ENCODE peak calls at places on chromosomes 16 and 17, in nine cellular contexts. Q is stomach; E is aorta; C is psoas muscle; R is cardiac muscle cell; B is CD8-positive, alpha-beta T cell; M is adrenal gland; X is endodermal cell; Y is PC-3. V is an unnamed sample.

GRCh38 chr16:49597796-49598195 is 224.2 kb downstream of the C16orf78 start:
- DNase-seq in Q (peak; percentile 7), E (no peak), C (no peak), R (no peak), B (no peak), M (no peak), X (peak; percentile 43), Y (no peak), V (peak; percentile 20)

GRCh38 chr17:40095944-40096791 is 4.2 kb downstream of the NR1D1 start:
- DNase-seq in Q (peak; percentile 57), E (peak; percentile 75), C (peak; percentile 61), R (no peak), B (peak; percentile 81), M (peak; percentile 48), X (no peak), Y (no peak), V (no peak)

GRCh38 chr17:19383681-19384470 is 3.1 kb downstream of the MFAP4 start:
- DNase-seq in Q (no peak), E (no peak), C (no peak), R (peak; percentile 44), B (no peak), M (peak; percentile 12), X (no peak), Y (no peak), V (no peak)

GRCh38 chr16:83393196-83393981 is 414.4 kb upstream of the HSBP1 start:
- DNase-seq in Q (no peak), E (no peak), C (no peak), R (no peak), B (no peak), M (no peak), X (no peak), Y (peak; percentile 5), V (no peak)

GRCh38 chr17:83081561-83082201 is 2.3 kb downstream of the METRNL start:
- DNase-seq in Q (peak; percentile 49), E (peak; percentile 83), C (peak; percentile 66), R (no peak), B (peak; percentile 53), M (no peak), X (no peak), Y (no peak), V (no peak)

GRCh38 chr17:34012709-34013375 is 242.2 kb upstream of the CCL2 start:
- DNase-seq in Q (no peak), E (no peak), C (no peak), R (no peak), B (no peak), M (no peak), X (peak; percentile 50), Y (no peak), V (no peak)

GRCh38 chr17:20184191-20184590 is 175.0 kb downstream of the SPECC1 start:
- DNase-seq in Q (no peak), E (no peak), C (no peak), R (no peak), B (no peak), M (no peak), X (no peak), Y (no peak), V (no peak)

GRCh38 chr17:10198509-10199249 is at the start of gene GAS7:
- DNase-seq in Q (peak; percentile 38), E (peak; percentile 83), C (peak; percentile 81), R (peak; percentile 56), B (peak; percentile 25), M (peak; percentile 39), X (peak; percentile 96), Y (no peak), V (peak; percentile 65)

GRCh38 chr16:56787185-56787584 is 57.3 kb downstream of the NUP93 start:
- DNase-seq in Q (no peak), E (no peak), C (no peak), R (no peak), B (no peak), M (no peak), X (peak; percentile 78), Y (no peak), V (no peak)

GRCh38 chr16:10200823-10201571 is 18.8 kb upstream of the GRIN2A start:
- DNase-seq in Q (no peak), E (no peak), C (no peak), R (no peak), B (no peak), M (no peak), X (no peak), Y (no peak), V (no peak)

GRCh38 chr16:15494231-15494630 is 59.8 kb downstream of the BMERB1 start:
- DNase-seq in Q (no peak), E (no peak), C (no peak), R (no peak), B (no peak), M (no peak), X (no peak), Y (peak; percentile 19), V (no peak)

GRCh38 chr16:72860726-72861562 is 187.0 kb downstream of the ZFHX3 start:
- DNase-seq in Q (no peak), E (no peak), C (no peak), R (no peak), B (no peak), M (no peak), X (no peak), Y (no peak), V (no peak)

GRCh38 chr16:70250748-70251650 is 741 bp downstream of the EXOSC6 start:
- DNase-seq in Q (peak; percentile 52), E (peak; percentile 60), C (peak; percentile 42), R (peak; percentile 65), B (peak; percentile 28), M (peak; percentile 44), X (peak; percentile 78), Y (peak; percentile 23), V (peak; percentile 79)

DNA sequence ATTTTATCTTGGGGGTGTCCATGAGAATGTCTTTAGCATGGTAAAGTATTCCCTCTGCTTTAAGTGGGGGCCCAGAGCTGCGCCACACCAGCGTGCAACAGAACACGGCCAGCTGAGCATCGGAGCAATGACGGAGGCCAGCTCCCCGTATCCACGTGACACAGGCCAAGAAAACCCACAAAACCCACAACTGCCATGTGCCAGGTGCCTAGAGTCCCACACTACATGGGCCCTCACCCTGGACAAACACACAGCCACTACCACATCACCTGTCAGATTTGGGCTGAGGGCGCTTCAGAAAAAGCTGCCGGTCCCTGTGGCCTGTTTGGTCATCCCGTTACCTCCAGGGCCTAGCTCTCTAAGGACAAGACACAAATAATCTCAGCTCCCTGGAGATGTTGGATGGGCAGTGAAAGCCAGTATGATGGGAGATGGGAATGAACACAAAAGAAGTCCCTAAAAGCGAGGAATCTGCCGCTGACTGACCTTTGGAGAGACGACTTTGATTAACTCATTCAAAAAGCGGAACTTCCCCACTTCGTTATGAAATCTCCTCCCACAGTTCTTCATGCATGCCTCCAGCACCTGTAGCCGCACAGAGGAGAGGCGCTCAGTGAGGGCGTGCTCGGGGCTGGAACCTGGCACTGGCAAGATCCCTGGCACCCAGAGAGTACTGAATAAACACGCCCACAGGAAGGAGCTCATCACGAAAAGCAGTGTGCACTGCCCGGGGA is 17.1 kb downstream of the GGA3 start:
- DNase-seq in Q (no peak), E (no peak), C (no peak), R (no peak), B (no peak), M (no peak), X (no peak), Y (no peak), V (no peak)
- H3K36me3 ChIP-seq in Q (peaks cover 78% of the 10 kb centered on the region), E (no peaks in the 10 kb centered on the region), C (peaks cover 83% of the 10 kb centered on the region), R (peaks cover 31% of the 10 kb centered on the region), B (peaks cover 58% of the 10 kb centered on the region), M (peaks cover 70% of the 10 kb centered on the region), X (peaks cover 54% of the 10 kb centered on the region), Y (peaks cover 63% of the 10 kb centered on the region), V (peaks cover 6% of the 10 kb centered on the region)

DNA sequence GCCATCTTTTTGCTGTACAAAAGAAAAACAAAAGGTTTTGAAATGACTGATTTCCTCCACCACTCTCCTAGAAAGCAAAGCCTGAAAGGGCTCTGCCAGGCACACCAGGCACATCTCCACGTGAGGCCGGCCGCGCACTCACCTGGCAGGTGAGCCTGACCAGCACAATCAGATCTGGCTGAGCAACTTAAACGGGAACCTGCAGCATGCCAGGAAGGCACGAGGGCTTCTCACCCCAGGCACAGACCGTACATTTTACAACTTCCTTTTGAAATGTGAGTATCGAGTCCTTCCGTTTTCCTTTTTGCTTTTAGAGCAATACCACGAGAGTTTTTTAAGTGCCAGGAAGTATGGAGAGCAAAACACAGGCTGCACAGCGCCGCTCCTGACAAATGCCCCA is 22.5 kb downstream of the SLC38A10 start:
- DNase-seq in Q (peak; percentile 84), E (no peak), C (no peak), R (no peak), B (no peak), M (no peak), X (no peak), Y (no peak), V (no peak)
- H3K27ac ChIP-seq in Q (peak overlapping the region; percentile 47), E (no peak overlapping the region), C (no peak overlapping the region), R (no peak overlapping the region), B (no peak overlapping the region), M (no peak overlapping the region), X (no peak overlapping the region), Y (no peak overlapping the region), V (no peak overlapping the region)

GRCh38 chr16:27526169-27526568 is 23.5 kb downstream of the GTF3C1 start:
- DNase-seq in Q (peak; percentile 30), E (no peak), C (peak; percentile 43), R (peak; percentile 24), B (no peak), M (no peak), X (no peak), Y (no peak), V (no peak)

GRCh38 chr16:27516360-27516759 is 33.4 kb downstream of the GTF3C1 start:
- DNase-seq in Q (no peak), E (no peak), C (no peak), R (no peak), B (no peak), M (no peak), X (no peak), Y (no peak), V (no peak)

GRCh38 chr16:27518226-27518625 is 31.5 kb downstream of the GTF3C1 start:
- DNase-seq in Q (no peak), E (no peak), C (no peak), R (no peak), B (no peak), M (no peak), X (no peak), Y (no peak), V (no peak)

GRCh38 chr16:27520982-27521673 is 28.6 kb downstream of the GTF3C1 start:
- DNase-seq in Q (no peak), E (peak; percentile 75), C (peak; percentile 75), R (peak; percentile 78), B (no peak), M (peak; percentile 24), X (peak; percentile 53), Y (no peak), V (peak; percentile 27)

DNA sequence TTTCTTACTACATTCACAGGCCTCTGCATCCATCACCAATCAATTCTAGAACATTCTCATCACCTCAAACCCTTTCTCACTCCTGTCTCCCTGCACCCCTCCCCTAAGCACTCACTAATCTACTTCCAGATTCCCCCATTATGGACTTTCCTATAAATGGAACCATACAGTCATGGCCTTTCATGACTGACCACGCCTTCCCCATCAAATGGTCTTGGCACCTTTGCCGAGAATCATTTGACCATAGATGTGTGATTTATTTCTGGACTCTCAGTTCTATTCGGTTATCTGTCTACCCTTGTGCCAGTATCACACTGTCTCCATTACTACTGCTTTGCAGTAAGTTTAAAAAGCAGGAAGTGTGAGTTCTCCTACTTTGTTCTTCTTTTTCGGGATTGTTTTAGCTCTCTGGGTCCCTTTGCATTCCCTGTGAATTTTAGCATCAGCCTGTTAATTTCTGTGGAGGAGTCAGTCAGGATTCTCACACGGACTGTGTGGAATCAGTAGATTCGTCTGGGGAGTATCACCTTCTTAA is 27.5 kb downstream of the GTF3C1 start:
- DNase-seq in Q (no peak), E (no peak), C (no peak), R (no peak), B (no peak), M (no peak), X (no peak), Y (no peak), V (no peak)
- H3K36me3 ChIP-seq in Q (peaks cover 87% of the 10 kb centered on the region), E (peaks cover 8% of the 10 kb centered on the region), C (peaks cover 35% of the 10 kb centered on the region), R (peaks cover 16% of the 10 kb centered on the region), B (peaks cover 16% of the 10 kb centered on the region), M (peaks cover 51% of the 10 kb centered on the region), X (peaks cover 89% of the 10 kb centered on the region), Y (peaks cover 8% of the 10 kb centered on the region), V (no peaks in the 10 kb centered on the region)

GRCh38 chr17:77331161-77331864 is 190.5 kb downstream of the SEC14L1 start:
- DNase-seq in Q (peak; percentile 96), E (peak; percentile 95), C (peak; percentile 91), R (peak; percentile 90), B (peak; percentile 99), M (peak; percentile 94), X (peak; percentile 99), Y (peak; percentile 97), V (peak; percentile 91)
- H3K27ac ChIP-seq in Q (peak overlapping the region; percentile 81), E (no peak overlapping the region), C (peak overlapping the region; percentile 48), R (no peak overlapping the region), B (peak overlapping the region; percentile 56), M (peak overlapping the region; percentile 64), X (no peak overlapping the region), Y (peak overlapping the region; percentile 89), V (no peak overlapping the region)